ENCODE peak calls at places on chromosomes 1 and 21, in nine cellular contexts. One of them, this sample, is unnamed.

GRCh38 chr21:15222711-15223110 is 157.9 kb upstream of the NRIP1 start:
- DNase-seq in KBM-7: no peak
- DNase-seq in activated naive CD4-positive, alpha-beta T cell: no peak
- DNase-seq in cardiac muscle cell: no peak
- DNase-seq in HTR-8/SVneo: no peak
- DNase-seq in RCC 7860: peak; percentile 97
- DNase-seq in NCI-H510A treated with DMSO at 0.1 percent for 48 hours: no peak
- DNase-seq in AG04450: no peak
- DNase-seq in activated gamma-delta T cell: no peak
- DNase-seq in this sample: no peak

GRCh38 chr1:183454377-183454776 is 17.9 kb upstream of the SMG7 start:
- DNase-seq in KBM-7: no peak
- DNase-seq in activated naive CD4-positive, alpha-beta T cell: no peak
- DNase-seq in cardiac muscle cell: no peak
- DNase-seq in HTR-8/SVneo: no peak
- DNase-seq in RCC 7860: no peak
- DNase-seq in NCI-H510A treated with DMSO at 0.1 percent for 48 hours: no peak
- DNase-seq in AG04450: no peak
- DNase-seq in activated gamma-delta T cell: no peak
- DNase-seq in this sample: no peak

GRCh38 chr1:5611431-5611830 is 380.8 kb downstream of the NPHP4 start:
- DNase-seq in KBM-7: no peak
- DNase-seq in activated naive CD4-positive, alpha-beta T cell: no peak
- DNase-seq in cardiac muscle cell: no peak
- DNase-seq in HTR-8/SVneo: no peak
- DNase-seq in RCC 7860: no peak
- DNase-seq in NCI-H510A treated with DMSO at 0.1 percent for 48 hours: no peak
- DNase-seq in AG04450: no peak
- DNase-seq in activated gamma-delta T cell: no peak
- DNase-seq in this sample: no peak

GRCh38 chr1:236131916-236132315 is 10.4 kb upstream of the GPR137B start:
- DNase-seq in KBM-7: no peak
- DNase-seq in activated naive CD4-positive, alpha-beta T cell: no peak
- DNase-seq in cardiac muscle cell: no peak
- DNase-seq in HTR-8/SVneo: no peak
- DNase-seq in RCC 7860: no peak
- DNase-seq in NCI-H510A treated with DMSO at 0.1 percent for 48 hours: no peak
- DNase-seq in AG04450: no peak
- DNase-seq in activated gamma-delta T cell: no peak
- DNase-seq in this sample: no peak

GRCh38 chr1:156172696-156173470 is 19.5 kb downstream of the SEMA4A start:
- DNase-seq in KBM-7: peak; percentile 45
- DNase-seq in activated naive CD4-positive, alpha-beta T cell: no peak
- DNase-seq in cardiac muscle cell: no peak
- DNase-seq in HTR-8/SVneo: no peak
- DNase-seq in RCC 7860: no peak
- DNase-seq in NCI-H510A treated with DMSO at 0.1 percent for 48 hours: no peak
- DNase-seq in AG04450: no peak
- DNase-seq in activated gamma-delta T cell: no peak
- DNase-seq in this sample: no peak

GRCh38 chr1:216750031-216750627 is 26.9 kb upstream of the ESRRG start:
- DNase-seq in KBM-7: peak; percentile 9
- DNase-seq in activated naive CD4-positive, alpha-beta T cell: no peak
- DNase-seq in cardiac muscle cell: peak; percentile 82
- DNase-seq in HTR-8/SVneo: peak; percentile 8
- DNase-seq in RCC 7860: peak; percentile 9
- DNase-seq in NCI-H510A treated with DMSO at 0.1 percent for 48 hours: peak; percentile 66
- DNase-seq in AG04450: peak; percentile 11
- DNase-seq in activated gamma-delta T cell: no peak
- DNase-seq in this sample: peak; percentile 18

GRCh38 chr21:26920055-26920454 is 46.8 kb downstream of the ADAMTS5 start:
- DNase-seq in KBM-7: no peak
- DNase-seq in activated naive CD4-positive, alpha-beta T cell: no peak
- DNase-seq in cardiac muscle cell: no peak
- DNase-seq in HTR-8/SVneo: no peak
- DNase-seq in RCC 7860: no peak
- DNase-seq in NCI-H510A treated with DMSO at 0.1 percent for 48 hours: no peak
- DNase-seq in AG04450: no peak
- DNase-seq in activated gamma-delta T cell: no peak
- DNase-seq in this sample: no peak

GRCh38 chr1:92709738-92710137 is 75.2 kb downstream of the EVI5 start:
- DNase-seq in KBM-7: no peak
- DNase-seq in activated naive CD4-positive, alpha-beta T cell: no peak
- DNase-seq in cardiac muscle cell: no peak
- DNase-seq in HTR-8/SVneo: peak; percentile 18
- DNase-seq in RCC 7860: peak; percentile 43
- DNase-seq in NCI-H510A treated with DMSO at 0.1 percent for 48 hours: peak; percentile 85
- DNase-seq in AG04450: peak; percentile 50
- DNase-seq in activated gamma-delta T cell: no peak
- DNase-seq in this sample: no peak

GRCh38 chr1:26607191-26607590 is 77.6 kb downstream of the RPS6KA1 start:
- DNase-seq in KBM-7: no peak
- DNase-seq in activated naive CD4-positive, alpha-beta T cell: no peak
- DNase-seq in cardiac muscle cell: no peak
- DNase-seq in HTR-8/SVneo: no peak
- DNase-seq in RCC 7860: no peak
- DNase-seq in NCI-H510A treated with DMSO at 0.1 percent for 48 hours: no peak
- DNase-seq in AG04450: no peak
- DNase-seq in activated gamma-delta T cell: no peak
- DNase-seq in this sample: no peak

GRCh38 chr1:55546553-55546952 is 331.4 kb upstream of the USP24 start:
- DNase-seq in KBM-7: no peak
- DNase-seq in activated naive CD4-positive, alpha-beta T cell: no peak
- DNase-seq in cardiac muscle cell: no peak
- DNase-seq in HTR-8/SVneo: no peak
- DNase-seq in RCC 7860: no peak
- DNase-seq in NCI-H510A treated with DMSO at 0.1 percent for 48 hours: no peak
- DNase-seq in AG04450: no peak
- DNase-seq in activated gamma-delta T cell: no peak
- DNase-seq in this sample: no peak

GRCh38 chr1:236736761-236737160 is 50.5 kb downstream of the ACTN2 start:
- DNase-seq in KBM-7: no peak
- DNase-seq in activated naive CD4-positive, alpha-beta T cell: no peak
- DNase-seq in cardiac muscle cell: no peak
- DNase-seq in HTR-8/SVneo: no peak
- DNase-seq in RCC 7860: no peak
- DNase-seq in NCI-H510A treated with DMSO at 0.1 percent for 48 hours: no peak
- DNase-seq in AG04450: no peak
- DNase-seq in activated gamma-delta T cell: no peak
- DNase-seq in this sample: no peak

GRCh38 chr1:9588551-9589143 is at the start of gene TMEM201:
- DNase-seq in KBM-7: peak; percentile 88
- DNase-seq in activated naive CD4-positive, alpha-beta T cell: peak; percentile 96
- DNase-seq in cardiac muscle cell: peak; percentile 96
- DNase-seq in HTR-8/SVneo: peak; percentile 91
- DNase-seq in RCC 7860: peak; percentile 72
- DNase-seq in NCI-H510A treated with DMSO at 0.1 percent for 48 hours: peak; percentile 99
- DNase-seq in AG04450: peak; percentile 55
- DNase-seq in activated gamma-delta T cell: peak; percentile 93
- DNase-seq in this sample: no peak

GRCh38 chr1:152003846-152004442 is 10.3 kb upstream of the S100A10 start:
- DNase-seq in KBM-7: no peak
- DNase-seq in activated naive CD4-positive, alpha-beta T cell: no peak
- DNase-seq in cardiac muscle cell: no peak
- DNase-seq in HTR-8/SVneo: no peak
- DNase-seq in RCC 7860: no peak
- DNase-seq in NCI-H510A treated with DMSO at 0.1 percent for 48 hours: no peak
- DNase-seq in AG04450: no peak
- DNase-seq in activated gamma-delta T cell: no peak
- DNase-seq in this sample: no peak